ENCODE peak calls at places on chromosomes 11 and 22, in seven cellular contexts. M is T-helper 1 cell, F is activated gamma-delta T cell treated with Interleukin-2 at 50 U/mL for 16 hours, E is left lung, A is GM12865, P is COLO829, I is left cardiac atrium. D is an unnamed sample.

GRCh38 chr11:12086271-12087074 is 23.9 kb upstream of the MICAL2 start:
- DNase-seq in M (no peak), F (no peak), E (peak), A (no peak), P (peak), I (peak), D (peak)

GRCh38 chr22:20106205-20106848 is 9.6 kb upstream of the RANBP1 start:
- DNase-seq in M (no peak), F (no peak), E (no peak), A (no peak), P (no peak), I (no peak), D (no peak)

GRCh38 chr11:59866397-59866796 is at the start of gene TCN1:
- DNase-seq in M (no peak), F (no peak), E (no peak), A (no peak), P (peak), I (no peak), D (no peak)

GRCh38 chr11:122748968-122749687 is 89.2 kb upstream of the CRTAM start:
- DNase-seq in M (no peak), F (peak), E (peak), A (peak), P (peak), I (no peak), D (peak)

GRCh38 chr22:24105018-24105360 is 76.3 kb upstream of the SUSD2 start:
- DNase-seq in M (no peak), F (no peak), E (no peak), A (no peak), P (peak), I (no peak), D (no peak)

GRCh38 chr11:127651888-127652221 is 651.3 kb upstream of the KIRREL3 start:
- DNase-seq in M (no peak), F (no peak), E (no peak), A (no peak), P (no peak), I (no peak), D (no peak)

GRCh38 chr11:24635588-24636290 is 138.9 kb downstream of the LUZP2 start:
- DNase-seq in M (no peak), F (no peak), E (no peak), A (no peak), P (peak), I (no peak), D (peak)

GRCh38 chr11:95542868-95543551 is 246.6 kb downstream of the FAM76B start:
- DNase-seq in M (no peak), F (no peak), E (no peak), A (no peak), P (no peak), I (no peak), D (no peak)

GRCh38 chr11:130536106-130537040 is 87.9 kb downstream of the ADAMTS15 start:
- DNase-seq in M (no peak), F (no peak), E (no peak), A (no peak), P (no peak), I (no peak), D (no peak)

GRCh38 chr11:118888398-118888797 is 4.7 kb downstream of the CXCR5 start:
- DNase-seq in M (no peak), F (no peak), E (no peak), A (no peak), P (no peak), I (no peak), D (no peak)

GRCh38 chr11:24963879-24964278 is 467.0 kb downstream of the LUZP2 start:
- DNase-seq in M (no peak), F (no peak), E (no peak), A (no peak), P (no peak), I (no peak), D (no peak)

GRCh38 chr11:67698247-67698646 is 23.8 kb upstream of the ALDH3B2 start:
- DNase-seq in M (no peak), F (no peak), E (no peak), A (peak), P (no peak), I (no peak), D (no peak)

GRCh38 chr22:28237783-28238182 is 318.7 kb upstream of the PITPNB start:
- DNase-seq in M (no peak), F (no peak), E (no peak), A (no peak), P (no peak), I (no peak), D (no peak)

GRCh38 chr11:125950696-125951645 is 5.1 kb downstream of the VSIG10L2 start:
- DNase-seq in M (no peak), F (no peak), E (no peak), A (no peak), P (no peak), I (peak), D (no peak)

GRCh38 chr11:36156486-36157150 is 132.6 kb downstream of the COMMD9 start:
- DNase-seq in M (no peak), F (no peak), E (no peak), A (no peak), P (no peak), I (no peak), D (no peak)